ENCODE peak calls at places on chromosomes 1 and 21, in four cellular contexts. Y is CD8-positive, alpha-beta memory T cell; Q is colonic mucosa; C is astrocyte. X is an unnamed sample.

GRCh38 chr1:8698937-8699447 is 118.4 kb downstream of the RERE start:
- DNase-seq in Q (no peak), C (no peak), Y (no peak), X (no peak)

GRCh38 chr1:42380617-42381423 is at the start of gene RIMKLA:
- DNase-seq in C (no peak), Y (peak), Q (peak), X (no peak)

GRCh38 chr1:116941670-116942069 is 32.0 kb downstream of the PTGFRN start:
- DNase-seq in C (no peak), Q (no peak), Y (no peak), X (no peak)

GRCh38 chr1:93194231-93194630 is 13.7 kb downstream of the CCDC18 start:
- DNase-seq in Q (no peak), Y (no peak), C (no peak), X (no peak)

GRCh38 chr1:182357913-182358312 is 33.7 kb downstream of the GLUL start:
- DNase-seq in Y (no peak), Q (no peak), C (no peak), X (no peak)

GRCh38 chr21:31875424-31876097 is 2.7 kb downstream of the HUNK start:
- DNase-seq in Y (no peak), C (no peak), Q (no peak), X (peak)

GRCh38 chr1:201714542-201715276 is 114.2 kb upstream of the IPO9 start:
- DNase-seq in Y (no peak), C (peak), Q (peak), X (peak)

GRCh38 chr1:56675763-56676162 is 30.6 kb downstream of the PRKAA2 start:
- DNase-seq in C (no peak), Y (no peak), Q (no peak), X (no peak)

GRCh38 chr1:179742717-179743678 is at the start of gene FAM163A:
- DNase-seq in Q (no peak), Y (no peak), C (no peak), X (no peak)

GRCh38 chr1:151935154-151935553 is 25.8 kb upstream of the THEM4 start:
- DNase-seq in Y (no peak), Q (no peak), C (peak), X (peak)

GRCh38 chr1:60470231-60470630 is 396.7 kb upstream of the C1orf87 start:
- DNase-seq in Q (no peak), C (peak), Y (no peak), X (peak)

GRCh38 chr1:77594366-77595112 is 87.9 kb downstream of the ZZZ3 start:
- DNase-seq in Q (no peak), Y (no peak), C (no peak), X (no peak)

GRCh38 chr1:201140941-201141260 is 13.4 kb downstream of the TMEM9 start:
- DNase-seq in Q (no peak), Y (no peak), C (no peak), X (no peak)

GRCh38 chr1:32798191-32798590 is 19.0 kb downstream of the YARS1 start:
- DNase-seq in Q (no peak), Y (no peak), C (peak), X (peak)

GRCh38 chr1:172386046-172386445 is 34.4 kb upstream of the C1orf105 start:
- DNase-seq in Q (no peak), C (no peak), Y (no peak), X (no peak)

GRCh38 chr1:172382406-172382805 is 38.1 kb upstream of the C1orf105 start:
- DNase-seq in C (no peak), Q (no peak), Y (no peak), X (peak)

GRCh38 chr1:172382949-172383348 is 37.5 kb upstream of the C1orf105 start:
- DNase-seq in C (no peak), Y (no peak), Q (no peak), X (no peak)

GRCh38 chr1:172381981-172382380 is 38.5 kb upstream of the C1orf105 start:
- DNase-seq in Y (no peak), C (no peak), Q (no peak), X (no peak)

DNA sequence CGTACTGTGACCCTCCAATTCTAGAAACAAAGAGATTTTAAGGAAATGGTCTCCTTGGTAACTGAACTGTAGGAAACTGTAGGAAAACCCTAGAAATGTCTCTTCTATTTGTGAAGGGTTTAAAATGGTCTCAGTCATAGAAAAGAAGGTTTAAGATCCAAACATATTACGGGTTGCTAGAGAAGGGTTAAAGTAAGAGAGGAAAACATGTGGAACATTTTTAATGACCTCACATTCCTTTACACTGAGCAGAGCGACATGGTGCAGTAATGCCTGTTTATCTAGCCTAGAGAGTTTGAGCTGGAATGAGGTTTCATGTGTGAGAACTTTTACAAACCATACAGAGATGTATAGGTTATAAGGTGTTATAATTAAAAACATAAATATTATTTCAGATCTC is 36.9 kb upstream of the C1orf105 start:
- DNase-seq in C (peak), Y (no peak), Q (no peak), X (peak)
- H3K4me3 ChIP-seq in C (no peak), Y (no peak), Q (no peak), X (no peak)

GRCh38 chr1:212605441-212605976 is 3.1 kb upstream of the ATF3 start:
- DNase-seq in C (peak), Q (no peak), Y (no peak), X (peak)
- H3K4me3 ChIP-seq in C (no peak), Q (no peak), Y (no peak), X (no peak)

GRCh38 chr1:225897595-225898514 is 8.9 kb upstream of the LEFTY1 start:
- DNase-seq in Y (no peak), C (no peak), Q (peak), X (no peak)
- H3K4me3 ChIP-seq in Y (no peak), C (no peak), Q (no peak), X (no peak)

DNA sequence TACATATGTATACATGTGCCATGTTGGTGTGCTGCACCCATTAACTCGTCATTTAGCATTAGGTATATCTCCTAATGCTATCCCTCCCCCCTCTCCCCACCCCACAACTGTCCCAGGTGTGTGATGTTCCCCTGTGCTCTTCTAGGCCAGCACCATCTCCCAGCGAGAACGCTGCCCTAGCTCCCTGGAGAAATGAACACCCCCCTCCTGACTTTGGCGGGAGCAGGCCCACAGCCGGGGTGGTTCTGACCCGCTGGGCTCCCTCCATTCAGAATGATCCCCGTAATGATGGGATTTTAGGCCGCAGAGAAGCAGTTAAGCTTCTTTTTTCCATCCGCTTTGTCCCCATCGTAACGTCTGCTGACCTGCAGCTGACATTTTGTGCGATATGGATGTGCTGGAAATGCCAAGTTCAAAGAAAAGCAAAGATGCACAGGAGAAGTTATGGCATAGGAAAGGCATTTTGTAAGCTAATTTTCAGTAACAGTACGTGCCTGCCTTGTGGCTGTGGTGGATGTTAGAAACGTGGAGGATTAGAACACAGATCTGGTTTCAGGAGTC is 39.3 kb downstream of the ELK4 start:
- DNase-seq in Q (no peak), Y (no peak), C (no peak), X (no peak)
- H3K4me3 ChIP-seq in Q (no peak), Y (peak), C (no peak), X (no peak)

GRCh38 chr1:230850547-230850946 is 17.8 kb downstream of the C1orf198 start:
- DNase-seq in C (no peak), Q (no peak), Y (no peak), X (no peak)

GRCh38 chr1:230853736-230854135 is 14.6 kb downstream of the C1orf198 start:
- DNase-seq in Q (no peak), Y (no peak), C (no peak), X (no peak)

GRCh38 chr1:230854423-230854822 is 13.9 kb downstream of the C1orf198 start:
- DNase-seq in Y (no peak), Q (no peak), C (no peak), X (no peak)

GRCh38 chr1:230851291-230851691 is 17.0 kb downstream of the C1orf198 start:
- DNase-seq in Y (no peak), Q (no peak), C (peak), X (peak)

DNA sequence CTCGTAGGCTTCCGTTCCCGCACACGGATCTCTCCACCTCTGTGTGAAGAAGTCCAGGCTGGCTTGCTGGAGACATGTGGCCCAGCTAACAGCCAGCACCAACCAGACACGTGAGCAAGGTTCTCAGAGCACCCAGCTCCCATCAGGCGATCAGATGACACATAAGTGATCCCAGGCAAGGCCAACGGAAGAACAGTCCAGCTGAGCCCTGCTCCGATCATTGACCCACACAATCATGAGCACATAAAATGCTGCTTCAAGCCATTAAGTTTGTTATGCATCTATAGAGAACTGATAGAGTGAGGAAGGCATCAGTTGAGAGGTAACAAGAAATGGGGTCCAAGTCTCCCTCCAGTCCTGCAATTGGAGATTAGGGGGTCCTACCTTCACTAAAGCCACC is 15.4 kb downstream of the C1orf198 start:
- DNase-seq in Y (no peak), Q (no peak), C (no peak), X (no peak)
- H3K4me3 ChIP-seq in Y (no peak), Q (no peak), C (no peak), X (no peak)